ENCODE peak calls at places on chromosomes 5 and 9, in ten cellular contexts. One of them, this sample, is unnamed.

GRCh38 chr9:79570449-79571308 is 1.1 kb upstream of the TLE4 start:
- DNase-seq in gastrocnemius medialis: no peak
- DNase-seq in ovary: peak; percentile 56
- DNase-seq in esophagus squamous epithelium: peak; percentile 69
- DNase-seq in body of pancreas: peak; percentile 18
- DNase-seq in lower leg skin: peak; percentile 89
- DNase-seq in suprapubic skin: peak; percentile 78
- DNase-seq in GM12891: no peak
- DNase-seq in A549: peak; percentile 69
- DNase-seq in endothelial cell of umbilical vein: peak; percentile 34
- DNase-seq in this sample: no peak

GRCh38 chr9:84772511-84772910 is 103.0 kb downstream of the NTRK2 start:
- DNase-seq in gastrocnemius medialis: no peak
- DNase-seq in ovary: no peak
- DNase-seq in esophagus squamous epithelium: no peak
- DNase-seq in body of pancreas: no peak
- DNase-seq in lower leg skin: no peak
- DNase-seq in suprapubic skin: no peak
- DNase-seq in GM12891: no peak
- DNase-seq in A549: no peak
- DNase-seq in endothelial cell of umbilical vein: no peak
- DNase-seq in this sample: no peak

GRCh38 chr9:97633859-97634485 is 351 bp downstream of the NCBP1 start:
- DNase-seq in gastrocnemius medialis: no peak
- DNase-seq in ovary: no peak
- DNase-seq in esophagus squamous epithelium: no peak
- DNase-seq in body of pancreas: no peak
- DNase-seq in lower leg skin: no peak
- DNase-seq in suprapubic skin: no peak
- DNase-seq in GM12891: no peak
- DNase-seq in A549: no peak
- DNase-seq in endothelial cell of umbilical vein: peak; percentile 36
- DNase-seq in this sample: no peak

GRCh38 chr9:4596165-4596922 is 65.8 kb upstream of the PLPP6 start:
- DNase-seq in gastrocnemius medialis: no peak
- DNase-seq in ovary: no peak
- DNase-seq in esophagus squamous epithelium: no peak
- DNase-seq in body of pancreas: no peak
- DNase-seq in lower leg skin: no peak
- DNase-seq in suprapubic skin: no peak
- DNase-seq in GM12891: no peak
- DNase-seq in A549: no peak
- DNase-seq in endothelial cell of umbilical vein: peak; percentile 89
- DNase-seq in this sample: peak; percentile 5

GRCh38 chr5:174560861-174561260 is 163.5 kb upstream of the MSX2 start:
- DNase-seq in gastrocnemius medialis: no peak
- DNase-seq in ovary: no peak
- DNase-seq in esophagus squamous epithelium: no peak
- DNase-seq in body of pancreas: no peak
- DNase-seq in lower leg skin: no peak
- DNase-seq in suprapubic skin: no peak
- DNase-seq in GM12891: no peak
- DNase-seq in A549: no peak
- DNase-seq in endothelial cell of umbilical vein: no peak
- DNase-seq in this sample: no peak

GRCh38 chr5:170788626-170789304 is 5.2 kb downstream of the GABRP start:
- DNase-seq in gastrocnemius medialis: no peak
- DNase-seq in ovary: no peak
- DNase-seq in esophagus squamous epithelium: no peak
- DNase-seq in body of pancreas: no peak
- DNase-seq in lower leg skin: peak; percentile 56
- DNase-seq in suprapubic skin: no peak
- DNase-seq in GM12891: no peak
- DNase-seq in A549: no peak
- DNase-seq in endothelial cell of umbilical vein: peak; percentile 21
- DNase-seq in this sample: no peak

GRCh38 chr9:100108572-100108971 is 9.5 kb downstream of the INVS start:
- DNase-seq in gastrocnemius medialis: no peak
- DNase-seq in ovary: no peak
- DNase-seq in esophagus squamous epithelium: no peak
- DNase-seq in body of pancreas: no peak
- DNase-seq in lower leg skin: no peak
- DNase-seq in suprapubic skin: no peak
- DNase-seq in GM12891: no peak
- DNase-seq in A549: no peak
- DNase-seq in endothelial cell of umbilical vein: no peak
- DNase-seq in this sample: no peak

GRCh38 chr5:38190111-38190510 is 68.2 kb upstream of the EGFLAM start:
- DNase-seq in gastrocnemius medialis: no peak
- DNase-seq in ovary: no peak
- DNase-seq in esophagus squamous epithelium: no peak
- DNase-seq in body of pancreas: no peak
- DNase-seq in lower leg skin: no peak
- DNase-seq in suprapubic skin: no peak
- DNase-seq in GM12891: no peak
- DNase-seq in A549: no peak
- DNase-seq in endothelial cell of umbilical vein: no peak
- DNase-seq in this sample: no peak

DNA sequence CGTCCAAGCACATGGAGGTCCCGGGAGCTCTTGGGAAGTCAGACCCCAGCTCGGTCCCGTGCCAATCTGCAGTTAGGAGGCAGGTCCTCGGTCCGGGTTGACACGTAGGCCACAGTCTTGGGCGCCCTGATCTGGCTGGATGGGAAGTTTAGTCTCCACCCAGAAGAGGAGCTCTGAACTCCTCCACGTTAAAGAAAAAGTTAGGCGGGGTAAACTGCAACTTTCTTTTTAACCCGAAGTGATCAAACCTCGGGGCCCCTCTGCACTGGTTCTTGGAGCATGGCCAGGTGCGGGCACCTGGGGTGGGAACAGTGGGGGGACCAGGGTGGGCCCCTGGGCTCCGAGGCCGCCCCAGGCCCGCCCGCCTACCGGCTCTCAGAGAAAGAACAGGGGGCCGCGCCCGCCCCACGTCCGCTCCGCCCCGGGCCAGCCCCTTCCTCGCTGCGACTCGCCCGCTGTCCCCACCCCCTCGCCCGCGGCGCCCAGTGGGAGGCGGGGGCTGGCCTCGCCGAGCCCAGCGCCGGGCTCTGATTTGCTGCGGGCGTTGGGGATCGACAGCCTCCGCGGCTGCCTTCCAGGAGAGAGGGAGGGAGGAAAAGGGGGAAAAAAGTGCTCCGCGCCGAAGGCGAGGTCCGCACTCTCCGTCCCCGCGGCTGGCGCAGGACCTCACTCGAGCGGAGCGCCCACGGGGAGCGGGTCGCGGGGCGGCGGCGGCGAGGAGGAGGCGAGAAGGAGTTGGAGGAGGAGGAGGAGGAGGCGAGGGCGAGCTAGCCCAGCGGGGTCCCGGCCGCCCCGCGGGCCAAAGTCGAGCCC is at the start of gene COL5A1:
- DNase-seq in gastrocnemius medialis: peak; percentile 74
- DNase-seq in ovary: peak; percentile 93
- DNase-seq in esophagus squamous epithelium: no peak
- DNase-seq in body of pancreas: peak; percentile 68
- DNase-seq in lower leg skin: peak; percentile 97
- DNase-seq in suprapubic skin: peak; percentile 92
- DNase-seq in GM12891: no peak
- DNase-seq in A549: peak; percentile 84
- DNase-seq in endothelial cell of umbilical vein: peak; percentile 93
- DNase-seq in this sample: no peak
- TF ChIP-seq POLR2A in gastrocnemius medialis: peak; percentile 43
- TF ChIP-seq POLR2A in ovary: peak; percentile 85
- TF ChIP-seq POLR2A in esophagus squamous epithelium: no peak
- TF ChIP-seq POLR2A in body of pancreas: peak; percentile 51
- TF ChIP-seq POLR2A in lower leg skin: no peak
- TF ChIP-seq POLR2A in suprapubic skin: no peak
- TF ChIP-seq POLR2A in GM12891: no peak
- TF ChIP-seq POLR2A in A549: peak; percentile 72
- TF ChIP-seq POLR2A in endothelial cell of umbilical vein: peak; percentile 79
- TF ChIP-seq POLR2A in this sample: no peak

GRCh38 chr5:94620257-94620656 is 1.8 kb downstream of the SLF1 start:
- DNase-seq in gastrocnemius medialis: no peak
- DNase-seq in ovary: no peak
- DNase-seq in esophagus squamous epithelium: no peak
- DNase-seq in body of pancreas: no peak
- DNase-seq in lower leg skin: no peak
- DNase-seq in suprapubic skin: no peak
- DNase-seq in GM12891: no peak
- DNase-seq in A549: no peak
- DNase-seq in endothelial cell of umbilical vein: no peak
- DNase-seq in this sample: no peak

GRCh38 chr5:94621763-94622162 is 3.3 kb downstream of the SLF1 start:
- DNase-seq in gastrocnemius medialis: no peak
- DNase-seq in ovary: no peak
- DNase-seq in esophagus squamous epithelium: no peak
- DNase-seq in body of pancreas: no peak
- DNase-seq in lower leg skin: no peak
- DNase-seq in suprapubic skin: no peak
- DNase-seq in GM12891: no peak
- DNase-seq in A549: no peak
- DNase-seq in endothelial cell of umbilical vein: no peak
- DNase-seq in this sample: no peak

GRCh38 chr5:94615843-94616242 is 2.6 kb downstream of the KIAA0825 start:
- DNase-seq in gastrocnemius medialis: no peak
- DNase-seq in ovary: no peak
- DNase-seq in esophagus squamous epithelium: no peak
- DNase-seq in body of pancreas: no peak
- DNase-seq in lower leg skin: no peak
- DNase-seq in suprapubic skin: no peak
- DNase-seq in GM12891: no peak
- DNase-seq in A549: no peak
- DNase-seq in endothelial cell of umbilical vein: no peak
- DNase-seq in this sample: no peak

GRCh38 chr5:94618029-94618492 is 343 bp downstream of the KIAA0825 start:
- DNase-seq in gastrocnemius medialis: peak; percentile 60
- DNase-seq in ovary: peak; percentile 42
- DNase-seq in esophagus squamous epithelium: no peak
- DNase-seq in body of pancreas: peak; percentile 77
- DNase-seq in lower leg skin: peak; percentile 86
- DNase-seq in suprapubic skin: no peak
- DNase-seq in GM12891: peak; percentile 1
- DNase-seq in A549: peak; percentile 72
- DNase-seq in endothelial cell of umbilical vein: peak; percentile 78
- DNase-seq in this sample: no peak

DNA sequence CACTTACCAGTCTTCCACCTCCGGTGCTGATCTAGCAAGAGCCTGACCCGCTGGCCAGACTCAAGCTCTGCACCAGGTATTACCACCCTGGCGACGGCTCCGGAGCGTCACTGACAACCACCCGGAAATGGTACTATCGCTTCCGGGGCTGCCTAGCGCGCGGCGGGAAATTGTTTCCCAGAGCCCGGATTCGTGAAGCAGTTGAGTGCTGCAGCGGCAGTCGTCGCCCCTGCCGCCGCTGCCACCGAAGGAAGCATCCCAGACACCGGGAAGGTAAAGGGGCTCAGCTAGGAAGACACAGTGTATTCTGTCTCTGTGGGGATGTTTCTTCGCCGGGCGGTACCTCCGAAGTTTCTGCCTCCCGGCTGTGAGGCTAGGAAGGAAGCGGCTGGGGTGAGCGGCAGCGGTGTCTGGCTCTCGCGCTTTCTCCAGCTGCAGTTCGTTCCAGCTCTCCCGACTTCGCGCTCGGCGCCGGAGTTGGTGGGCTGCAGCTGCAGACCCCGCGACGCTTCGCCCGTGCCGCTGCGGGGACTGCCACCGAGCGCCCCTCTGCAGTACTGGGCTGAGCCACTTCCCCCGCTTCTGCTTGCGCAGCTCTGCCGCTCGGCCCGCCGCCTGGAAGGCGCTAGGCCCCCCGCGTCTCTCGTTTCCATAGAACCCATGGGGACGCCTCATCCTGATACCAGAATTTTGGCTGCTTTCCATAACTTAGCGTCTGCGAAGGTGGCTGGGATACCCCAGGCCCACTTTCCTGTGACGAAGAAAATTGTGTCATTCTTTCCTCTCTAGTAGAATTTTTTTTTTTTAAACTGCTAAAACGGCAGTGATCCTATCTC is at the start of the genes KIAA0825 and SLF1:
- DNase-seq in gastrocnemius medialis: peak; percentile 79
- DNase-seq in ovary: peak; percentile 79
- DNase-seq in esophagus squamous epithelium: peak; percentile 36
- DNase-seq in body of pancreas: peak; percentile 85
- DNase-seq in lower leg skin: peak; percentile 97
- DNase-seq in suprapubic skin: peak; percentile 92
- DNase-seq in GM12891: peak; percentile 61
- DNase-seq in A549: peak; percentile 87
- DNase-seq in endothelial cell of umbilical vein: peak; percentile 91
- DNase-seq in this sample: peak; percentile 39
- TF ChIP-seq POLR2A in gastrocnemius medialis: no peak
- TF ChIP-seq POLR2A in ovary: no peak
- TF ChIP-seq POLR2A in esophagus squamous epithelium: peak; percentile 30
- TF ChIP-seq POLR2A in body of pancreas: peak; percentile 71
- TF ChIP-seq POLR2A in lower leg skin: no peak
- TF ChIP-seq POLR2A in suprapubic skin: no peak
- TF ChIP-seq POLR2A in GM12891: peak; percentile 69
- TF ChIP-seq POLR2A in A549: peak; percentile 73
- TF ChIP-seq POLR2A in endothelial cell of umbilical vein: peak; percentile 43
- TF ChIP-seq POLR2A in this sample: peak; percentile 80

GRCh38 chr5:109689740-109690455 is at the start of gene MAN2A1:
- DNase-seq in gastrocnemius medialis: peak; percentile 71
- DNase-seq in ovary: peak; percentile 80
- DNase-seq in esophagus squamous epithelium: peak; percentile 20
- DNase-seq in body of pancreas: peak; percentile 73
- DNase-seq in lower leg skin: peak; percentile 89
- DNase-seq in suprapubic skin: peak; percentile 89
- DNase-seq in GM12891: peak; percentile 50
- DNase-seq in A549: peak; percentile 71
- DNase-seq in endothelial cell of umbilical vein: peak; percentile 70
- DNase-seq in this sample: no peak
- TF ChIP-seq POLR2A in gastrocnemius medialis: no peak
- TF ChIP-seq POLR2A in ovary: peak; percentile 37
- TF ChIP-seq POLR2A in esophagus squamous epithelium: no peak
- TF ChIP-seq POLR2A in body of pancreas: peak; percentile 68
- TF ChIP-seq POLR2A in lower leg skin: peak; percentile 28
- TF ChIP-seq POLR2A in suprapubic skin: peak; percentile 53
- TF ChIP-seq POLR2A in GM12891: no peak
- TF ChIP-seq POLR2A in A549: no peak
- TF ChIP-seq POLR2A in endothelial cell of umbilical vein: no peak
- TF ChIP-seq POLR2A in this sample: peak; percentile 25

DNA sequence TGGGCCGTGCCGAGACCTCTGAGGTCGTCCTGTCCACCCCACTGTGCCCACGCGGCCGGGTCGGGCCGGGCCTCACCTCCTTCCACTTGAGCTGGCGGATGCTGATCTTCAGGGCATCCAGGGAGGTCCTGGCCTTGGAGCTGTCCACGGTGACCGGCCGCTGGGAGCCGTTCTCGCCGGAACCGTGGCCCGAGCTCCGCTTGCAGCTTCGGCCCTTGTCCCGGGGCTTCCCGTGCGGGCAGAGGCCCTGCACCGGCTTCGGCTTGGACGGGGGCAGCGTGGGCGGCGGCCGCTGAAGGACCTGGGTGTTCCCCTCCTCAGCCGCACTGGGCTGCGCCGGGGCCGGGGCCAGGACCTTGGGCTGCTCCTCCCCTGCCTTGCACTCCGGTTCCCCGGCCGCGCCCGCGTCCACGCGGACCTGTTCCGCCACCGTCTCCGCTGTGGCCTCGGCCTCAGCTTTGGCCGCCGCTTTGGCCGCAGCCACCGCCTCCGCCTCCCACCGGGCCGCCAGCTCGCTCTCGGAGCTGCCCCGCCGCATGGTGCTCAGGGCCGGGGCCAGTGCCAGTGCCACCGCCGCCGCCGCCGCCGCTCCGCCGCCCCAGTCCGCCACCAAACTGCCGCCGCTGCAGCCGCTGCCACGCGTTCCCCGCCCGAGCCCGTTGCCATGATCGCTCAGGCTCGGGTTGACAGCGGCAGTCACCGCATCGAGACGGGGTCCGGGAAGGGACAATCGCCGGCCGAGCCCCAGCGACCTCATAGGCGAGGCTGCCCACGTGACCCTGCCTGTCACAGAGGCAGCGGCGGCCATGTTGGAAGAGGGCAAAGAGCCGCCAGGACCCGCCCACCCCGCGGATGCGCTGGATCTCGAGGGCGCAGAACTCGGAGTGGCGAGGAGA is at the start of gene TTLL11:
- DNase-seq in gastrocnemius medialis: peak; percentile 96
- DNase-seq in ovary: peak; percentile 96
- DNase-seq in esophagus squamous epithelium: peak; percentile 92
- DNase-seq in body of pancreas: peak; percentile 97
- DNase-seq in lower leg skin: peak; percentile 99
- DNase-seq in suprapubic skin: peak; percentile 98
- DNase-seq in GM12891: peak; percentile 96
- DNase-seq in A549: peak; percentile 93
- DNase-seq in endothelial cell of umbilical vein: peak; percentile 93
- DNase-seq in this sample: peak; percentile 48
- TF ChIP-seq POLR2A in gastrocnemius medialis: peak; percentile 86
- TF ChIP-seq POLR2A in ovary: no peak
- TF ChIP-seq POLR2A in esophagus squamous epithelium: no peak
- TF ChIP-seq POLR2A in body of pancreas: peak; percentile 65
- TF ChIP-seq POLR2A in lower leg skin: no peak
- TF ChIP-seq POLR2A in suprapubic skin: no peak
- TF ChIP-seq POLR2A in GM12891: no peak
- TF ChIP-seq POLR2A in A549: peak; percentile 27
- TF ChIP-seq POLR2A in endothelial cell of umbilical vein: peak; percentile 56
- TF ChIP-seq POLR2A in this sample: peak; percentile 83